ENCODE peak calls at places on chromosomes 16 and 17, in five cellular contexts. D, B, Z, V and Y are unnamed samples.

GRCh38 chr16:86806838-86807351 is 228.5 kb downstream of the FOXL1 start:
- DNase-seq in D (no peak), B (no peak), Z (no peak), V (no peak), Y (no peak)

GRCh38 chr17:62614142-62614541 is 13.3 kb upstream of the MRC2 start:
- DNase-seq in D (no peak), B (no peak), Z (no peak), V (no peak), Y (no peak)

GRCh38 chr17:57091186-57091618 is 6.2 kb downstream of the AKAP1 start:
- DNase-seq in D (no peak), B (no peak), Z (peak), V (no peak), Y (no peak)

GRCh38 chr17:57726213-57726612 is 18.9 kb downstream of the CCDC182 start:
- DNase-seq in D (no peak), B (no peak), Z (no peak), V (no peak), Y (no peak)

GRCh38 chr17:3927628-3928010 is 11.4 kb upstream of the P2RX1 start:
- DNase-seq in D (no peak), B (no peak), Z (no peak), V (no peak), Y (no peak)

GRCh38 chr17:51120357-51120738 is 320 bp downstream of the SPAG9 start:
- DNase-seq in D (no peak), B (peak), Z (peak), V (peak), Y (no peak)

GRCh38 chr16:30184430-30185140 is 1.2 kb downstream of the CORO1A start:
- DNase-seq in D (peak), B (peak), Z (peak), V (no peak), Y (no peak)

GRCh38 chr17:49403514-49404289 is 11.0 kb downstream of the PHB1 start:
- DNase-seq in D (no peak), B (no peak), Z (no peak), V (no peak), Y (no peak)

GRCh38 chr17:2438823-2439222 is 38.0 kb upstream of the MNT start:
- DNase-seq in D (no peak), B (no peak), Z (no peak), V (no peak), Y (no peak)

GRCh38 chr16:9311303-9311954 is 220.0 kb downstream of the HAPSTR1 start:
- DNase-seq in D (no peak), B (peak), Z (peak), V (no peak), Y (peak)

GRCh38 chr16:12758031-12758669 is 45.5 kb downstream of the CPPED1 start:
- DNase-seq in D (no peak), B (no peak), Z (no peak), V (no peak), Y (no peak)

DNA sequence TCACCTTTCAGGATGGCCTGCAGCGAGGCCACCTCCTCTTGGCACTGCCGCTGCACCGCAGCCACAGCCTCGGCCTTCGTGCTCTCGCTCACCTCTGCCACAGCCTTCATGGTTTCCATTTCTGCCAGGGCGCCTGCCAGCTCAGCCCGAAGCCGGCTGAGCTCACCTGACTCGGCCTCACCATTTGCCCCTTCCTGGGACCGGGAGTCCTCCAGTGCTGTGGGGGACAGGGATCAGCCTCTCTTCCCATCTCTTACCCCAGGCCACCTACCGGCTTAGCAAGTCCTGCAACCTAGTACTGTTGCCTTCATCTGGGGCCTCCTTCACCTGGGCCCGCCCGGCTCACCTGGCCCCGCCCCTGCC is 658 bp downstream of the RABEP2 start:
- DNase-seq in D (no peak), B (peak), Z (no peak), V (no peak), Y (no peak)
- TF ChIP-seq CTCF in D (peak), B (peak), Z (peak), V (no peak), Y (peak)

GRCh38 chr16:46757339-46758050 is 9.4 kb upstream of the MYLK3 start:
- DNase-seq in D (no peak), B (no peak), Z (no peak), V (no peak), Y (peak)
- TF ChIP-seq CTCF in D (no peak), B (no peak), Z (no peak), V (no peak), Y (peak)

GRCh38 chr17:19382581-19383444 is 4.2 kb downstream of the MFAP4 start:
- DNase-seq in D (no peak), B (no peak), Z (peak), V (no peak), Y (no peak)
- TF ChIP-seq CTCF in D (no peak), B (no peak), Z (no peak), V (no peak), Y (no peak)

DNA sequence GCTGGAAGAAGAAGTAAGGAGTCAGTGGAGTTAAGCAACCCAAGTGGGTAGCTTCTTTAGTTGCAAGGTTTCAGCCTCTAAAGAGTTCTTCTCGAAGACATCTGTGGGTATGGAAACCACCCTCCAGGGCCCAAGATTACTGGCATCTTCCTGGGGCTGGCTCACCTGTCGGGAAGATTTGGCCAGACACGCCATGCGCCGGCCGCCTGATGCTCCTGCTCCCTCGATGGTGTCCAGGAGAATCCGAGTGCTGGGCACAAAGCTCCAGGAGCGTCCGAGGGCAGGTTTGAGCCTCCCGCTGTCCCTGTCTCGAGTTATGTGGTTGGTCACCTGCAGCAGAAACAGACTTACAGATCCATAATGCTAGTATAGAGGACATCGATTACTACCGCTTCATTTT is 18.6 kb downstream of the RAD51D start:
- DNase-seq in D (no peak), B (no peak), Z (no peak), V (no peak), Y (no peak)
- TF ChIP-seq CTCF in D (no peak), B (no peak), Z (no peak), V (no peak), Y (no peak)

DNA sequence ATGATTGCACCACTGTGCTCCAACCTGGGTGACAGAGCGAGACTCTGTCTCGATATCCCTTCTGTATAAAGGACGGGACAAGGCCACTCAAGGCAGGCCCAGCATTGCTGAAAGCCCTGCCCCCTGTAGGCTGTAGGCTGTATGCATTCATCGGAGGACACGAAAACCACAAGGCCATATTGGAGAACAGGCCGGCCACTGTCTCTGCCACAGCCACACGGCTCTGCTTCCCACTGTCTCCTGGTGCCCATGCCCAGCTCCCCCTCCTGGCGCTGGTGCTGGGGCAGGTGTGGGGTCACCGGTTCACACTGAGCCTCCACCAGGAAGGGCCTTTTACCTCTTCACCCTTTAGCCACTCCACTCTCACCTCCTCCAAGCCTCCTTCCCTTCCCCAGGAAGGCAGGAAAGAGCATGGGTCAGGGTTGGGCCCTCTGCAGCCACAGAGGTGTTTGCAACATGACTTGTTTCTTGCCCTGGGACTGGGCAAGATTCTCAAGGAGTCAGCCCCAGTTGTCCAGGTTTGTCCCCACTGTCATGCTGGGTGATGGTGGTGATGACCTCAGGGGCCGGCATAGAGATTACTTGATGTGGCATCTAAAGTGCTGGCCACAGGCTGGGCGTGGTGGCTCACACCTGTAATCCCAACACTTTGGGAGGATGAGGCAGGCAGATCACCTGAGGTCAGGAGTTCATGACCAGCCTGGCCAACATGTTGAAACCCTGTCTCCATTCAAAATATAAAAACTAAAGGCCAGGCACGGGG is 5.3 kb upstream of the NTN3 start:
- DNase-seq in D (no peak), B (no peak), Z (no peak), V (no peak), Y (no peak)
- TF ChIP-seq CTCF in D (peak), B (no peak), Z (no peak), V (peak), Y (no peak)

GRCh38 chr17:5281814-5282638 is at the start of gene RABEP1:
- DNase-seq in D (peak), B (peak), Z (peak), V (peak), Y (peak)
- TF ChIP-seq CTCF in D (peak), B (peak), Z (peak), V (peak), Y (no peak)